ENCODE peak calls at places on chromosomes 13 and 19, in four cellular contexts. One of them, this sample, is unnamed.

GRCh38 chr19:8085606-8086464 is 33.3 kb downstream of the CCL25 start:
- DNase-seq in H1: no peak
- DNase-seq in GM12878: no peak
- DNase-seq in K562: peak; percentile 93
- DNase-seq in this sample: peak; percentile 84

GRCh38 chr13:79604752-79605151 is 123.8 kb downstream of the NDFIP2 start:
- DNase-seq in K562: no peak
- DNase-seq in GM12878: no peak
- DNase-seq in H1: no peak
- DNase-seq in this sample: no peak

GRCh38 chr19:7598180-7598579 is 2.5 kb downstream of the CAMSAP3 start:
- DNase-seq in H1: no peak
- DNase-seq in GM12878: no peak
- DNase-seq in K562: no peak
- DNase-seq in this sample: no peak

GRCh38 chr13:30431269-30431950 is 9.1 kb downstream of the UBE2L5 start:
- DNase-seq in H1: no peak
- DNase-seq in GM12878: no peak
- DNase-seq in K562: no peak
- DNase-seq in this sample: no peak

GRCh38 chr13:32947886-32948285 is 68.3 kb upstream of the KL start:
- DNase-seq in K562: no peak
- DNase-seq in H1: no peak
- DNase-seq in GM12878: no peak
- DNase-seq in this sample: no peak

GRCh38 chr13:98515804-98516465 is 61.0 kb downstream of the STK24 start:
- DNase-seq in GM12878: no peak
- DNase-seq in K562: no peak
- DNase-seq in H1: no peak
- DNase-seq in this sample: no peak

GRCh38 chr19:35403116-35403760 is 32.4 kb downstream of the GPR42 start:
- DNase-seq in GM12878: no peak
- DNase-seq in K562: peak; percentile 18
- DNase-seq in H1: no peak
- DNase-seq in this sample: no peak

GRCh38 chr19:31263317-31263716 is 85.9 kb downstream of the TSHZ3 start:
- DNase-seq in K562: no peak
- DNase-seq in GM12878: no peak
- DNase-seq in H1: no peak
- DNase-seq in this sample: no peak

GRCh38 chr19:12867120-12868099 is 13.8 kb downstream of the DNASE2 start:
- DNase-seq in K562: peak; percentile 92
- DNase-seq in GM12878: peak; percentile 31
- DNase-seq in H1: peak; percentile 79
- DNase-seq in this sample: no peak

GRCh38 chr13:41311607-41312500 is 787 bp downstream of the NAA16 start:
- DNase-seq in K562: peak; percentile 46
- DNase-seq in GM12878: no peak
- DNase-seq in H1: no peak
- DNase-seq in this sample: peak; percentile 7

GRCh38 chr13:107650081-107650701 is 565.1 kb downstream of the LIG4 start:
- DNase-seq in GM12878: no peak
- DNase-seq in K562: peak; percentile 40
- DNase-seq in H1: peak; percentile 47
- DNase-seq in this sample: peak; percentile 16

GRCh38 chr19:6753178-6754031 is 13.8 kb downstream of the SH2D3A start:
- DNase-seq in H1: peak; percentile 97
- DNase-seq in GM12878: peak; percentile 57
- DNase-seq in K562: peak; percentile 95
- DNase-seq in this sample: peak; percentile 89

GRCh38 chr13:46386996-46387851 is at the start of gene RUBCNL:
- DNase-seq in GM12878: no peak
- DNase-seq in H1: no peak
- DNase-seq in K562: no peak
- DNase-seq in this sample: no peak

GRCh38 chr13:73722120-73722519 is 412.1 kb downstream of the KLF12 start:
- DNase-seq in GM12878: peak; percentile 39
- DNase-seq in H1: no peak
- DNase-seq in K562: no peak
- DNase-seq in this sample: peak; percentile 5

GRCh38 chr19:5090780-5091575 is 122.1 kb downstream of the KDM4B start:
- DNase-seq in GM12878: no peak
- DNase-seq in K562: peak; percentile 96
- DNase-seq in H1: no peak
- DNase-seq in this sample: no peak

GRCh38 chr13:28611654-28612131 is 47.2 kb upstream of the POMP start:
- DNase-seq in GM12878: no peak
- DNase-seq in H1: no peak
- DNase-seq in K562: peak; percentile 58
- DNase-seq in this sample: no peak

GRCh38 chr19:29737461-29738000 is 22.5 kb upstream of the C19orf12 start:
- DNase-seq in K562: no peak
- DNase-seq in GM12878: no peak
- DNase-seq in H1: no peak
- DNase-seq in this sample: no peak

GRCh38 chr19:7004313-7004931 is 16.8 kb downstream of the MBD3L2B start:
- DNase-seq in H1: no peak
- DNase-seq in K562: peak; percentile 23
- DNase-seq in GM12878: no peak
- DNase-seq in this sample: peak; percentile 49

GRCh38 chr13:28584873-28585317 is 74.0 kb upstream of the POMP start:
- DNase-seq in GM12878: no peak
- DNase-seq in H1: no peak
- DNase-seq in K562: no peak
- DNase-seq in this sample: no peak

GRCh38 chr13:60519496-60519895 is 122.5 kb downstream of the TDRD3 start:
- DNase-seq in GM12878: no peak
- DNase-seq in H1: no peak
- DNase-seq in K562: no peak
- DNase-seq in this sample: no peak

GRCh38 chr19:6963937-6964336 is 57.3 kb downstream of the MBD3L2B start:
- DNase-seq in GM12878: no peak
- DNase-seq in K562: peak; percentile 30
- DNase-seq in H1: no peak
- DNase-seq in this sample: no peak

GRCh38 chr13:98022210-98022609 is 68.7 kb downstream of the IPO5 start:
- DNase-seq in K562: no peak
- DNase-seq in GM12878: no peak
- DNase-seq in H1: no peak
- DNase-seq in this sample: peak; percentile 29

GRCh38 chr13:91398413-91399188 is at the start of gene GPC5:
- DNase-seq in K562: peak; percentile 94
- DNase-seq in GM12878: no peak
- DNase-seq in H1: peak; percentile 33
- DNase-seq in this sample: peak; percentile 15

GRCh38 chr13:108742681-108743080 is 113.3 kb downstream of the MYO16 start:
- DNase-seq in K562: no peak
- DNase-seq in H1: no peak
- DNase-seq in GM12878: no peak
- DNase-seq in this sample: no peak

GRCh38 chr19:18741124-18741493 is 50.0 kb downstream of the COMP start:
- DNase-seq in K562: no peak
- DNase-seq in GM12878: no peak
- DNase-seq in H1: no peak
- DNase-seq in this sample: no peak

GRCh38 chr13:28544026-28544425 is 49.1 kb upstream of the FLT1 start:
- DNase-seq in GM12878: no peak
- DNase-seq in K562: no peak
- DNase-seq in H1: no peak
- DNase-seq in this sample: no peak

GRCh38 chr13:42174344-42175162 is 97.4 kb upstream of the AKAP11 start:
- DNase-seq in H1: no peak
- DNase-seq in GM12878: no peak
- DNase-seq in K562: peak; percentile 50
- DNase-seq in this sample: no peak

GRCh38 chr13:25719666-25720065 is 332.1 kb downstream of the SHISA2 start:
- DNase-seq in GM12878: no peak
- DNase-seq in H1: no peak
- DNase-seq in K562: no peak
- DNase-seq in this sample: no peak

GRCh38 chr13:106416645-106417044 is 118.8 kb downstream of the EFNB2 start:
- DNase-seq in K562: peak; percentile 14
- DNase-seq in GM12878: no peak
- DNase-seq in H1: no peak
- DNase-seq in this sample: no peak

GRCh38 chr13:38180100-38180499 is 169.6 kb upstream of the UFM1 start:
- DNase-seq in GM12878: no peak
- DNase-seq in K562: no peak
- DNase-seq in H1: no peak
- DNase-seq in this sample: no peak

GRCh38 chr13:97011446-97012131 is 17.3 kb upstream of the OXGR1 start:
- DNase-seq in K562: no peak
- DNase-seq in GM12878: no peak
- DNase-seq in H1: no peak
- DNase-seq in this sample: no peak

GRCh38 chr13:73335938-73336337 is 277.1 kb downstream of the KLF5 start:
- DNase-seq in H1: no peak
- DNase-seq in GM12878: no peak
- DNase-seq in K562: no peak
- DNase-seq in this sample: no peak

GRCh38 chr13:48449656-48450055 is 36.7 kb upstream of the LPAR6 start:
- DNase-seq in K562: no peak
- DNase-seq in GM12878: no peak
- DNase-seq in H1: no peak
- DNase-seq in this sample: no peak

GRCh38 chr19:43618921-43619261 is 538 bp downstream of the ZNF428 start:
- DNase-seq in GM12878: peak; percentile 30
- DNase-seq in K562: peak; percentile 77
- DNase-seq in H1: no peak
- DNase-seq in this sample: peak; percentile 79

GRCh38 chr13:42038661-42039456 is 9.6 kb upstream of the DGKH start:
- DNase-seq in K562: no peak
- DNase-seq in H1: no peak
- DNase-seq in GM12878: no peak
- DNase-seq in this sample: no peak

GRCh38 chr13:48978942-48979601 is 3.4 kb downstream of the FNDC3A start:
- DNase-seq in H1: no peak
- DNase-seq in GM12878: no peak
- DNase-seq in K562: peak; percentile 22
- DNase-seq in this sample: no peak

GRCh38 chr13:74040200-74040599 is 94.0 kb downstream of the KLF12 start:
- DNase-seq in K562: peak; percentile 14
- DNase-seq in GM12878: no peak
- DNase-seq in H1: peak; percentile 58
- DNase-seq in this sample: peak; percentile 49

GRCh38 chr19:36041831-36042230 is 9.2 kb upstream of the CLIP3 start:
- DNase-seq in GM12878: no peak
- DNase-seq in K562: no peak
- DNase-seq in H1: no peak
- DNase-seq in this sample: peak; percentile 87

GRCh38 chr19:752652-753517 is 2.0 kb downstream of the MISP start:
- DNase-seq in GM12878: no peak
- DNase-seq in H1: no peak
- DNase-seq in K562: peak; percentile 21
- DNase-seq in this sample: peak; percentile 92

GRCh38 chr13:113086031-113086750 is 19.4 kb upstream of the F7 start:
- DNase-seq in H1: no peak
- DNase-seq in GM12878: no peak
- DNase-seq in K562: peak; percentile 29
- DNase-seq in this sample: no peak
- TF ChIP-seq BRCA1 in H1: no peak
- TF ChIP-seq BRCA1 in GM12878: no peak
- TF ChIP-seq BRCA1 in K562: no peak
- TF ChIP-seq BRCA1 in this sample: no peak

DNA sequence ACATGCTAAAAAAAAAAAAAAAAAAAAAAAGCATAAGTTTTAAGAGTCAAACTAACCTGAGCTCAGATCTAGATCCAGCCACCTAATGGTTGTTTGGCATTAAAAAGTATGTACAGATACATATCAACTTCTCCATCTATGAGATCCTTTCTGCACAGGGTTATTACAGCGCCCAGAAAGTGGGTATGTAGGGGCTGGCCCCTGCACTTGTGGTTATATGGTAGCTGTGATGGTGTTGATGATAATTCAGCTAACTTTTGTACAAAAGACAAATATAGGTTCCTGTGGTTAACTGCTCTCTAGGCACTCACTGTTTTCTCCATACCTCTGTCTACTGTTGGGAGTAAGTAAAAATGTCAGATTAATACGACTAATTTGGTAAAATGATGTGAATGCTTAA is 81.7 kb downstream of the TNFRSF19 start:
- DNase-seq in GM12878: no peak
- DNase-seq in K562: no peak
- DNase-seq in H1: no peak
- DNase-seq in this sample: no peak
- TF ChIP-seq BRCA1 in GM12878: no peak
- TF ChIP-seq BRCA1 in K562: no peak
- TF ChIP-seq BRCA1 in H1: no peak
- TF ChIP-seq BRCA1 in this sample: no peak

GRCh38 chr19:14497347-14497921 is 1.5 kb upstream of the GIPC1 start:
- DNase-seq in GM12878: no peak
- DNase-seq in K562: peak; percentile 69
- DNase-seq in H1: no peak
- DNase-seq in this sample: peak; percentile 74
- TF ChIP-seq BRCA1 in GM12878: no peak
- TF ChIP-seq BRCA1 in K562: no peak
- TF ChIP-seq BRCA1 in H1: no peak
- TF ChIP-seq BRCA1 in this sample: no peak

DNA sequence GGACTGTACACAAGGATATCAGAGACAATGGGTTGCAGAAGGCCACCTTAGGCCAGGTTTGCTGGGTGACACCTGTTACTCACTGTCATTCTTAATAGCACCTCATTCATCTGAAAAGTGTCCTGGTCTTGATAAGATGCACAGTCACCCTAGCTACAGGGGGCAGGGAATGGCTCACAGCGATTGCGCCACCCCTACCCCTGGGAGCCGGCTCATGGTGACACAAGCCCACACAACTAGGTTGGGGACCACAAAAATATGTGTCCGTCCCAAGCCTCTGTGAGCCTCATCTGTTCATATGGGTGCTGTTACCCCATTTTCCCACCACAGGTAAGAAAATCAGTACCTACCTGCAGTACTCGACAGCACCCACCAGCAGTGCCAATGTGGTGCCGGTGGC is 23.4 kb downstream of the MED26 start:
- DNase-seq in GM12878: no peak
- DNase-seq in K562: no peak
- DNase-seq in H1: no peak
- DNase-seq in this sample: no peak
- TF ChIP-seq BRCA1 in GM12878: no peak
- TF ChIP-seq BRCA1 in K562: no peak
- TF ChIP-seq BRCA1 in H1: no peak
- TF ChIP-seq BRCA1 in this sample: no peak